ENCODE peak calls at places on chromosomes 3 and 15, in four cellular contexts. One of them, this sample, is unnamed. For H3K4me1, the result is how much of the 10 kb centered on the place peaks cover.

GRCh38 chr3:177525987-177526712 is 328.9 kb upstream of the TBL1XR1 start:
- DNase-seq in neuronal stem cell: no peak
- DNase-seq in A549: no peak
- DNase-seq in H9: no peak
- DNase-seq in this sample: peak

GRCh38 chr15:29835301-29835700 is 13.0 kb upstream of the TJP1 start:
- DNase-seq in neuronal stem cell: no peak
- DNase-seq in H9: no peak
- DNase-seq in A549: no peak
- DNase-seq in this sample: peak

GRCh38 chr15:94026458-94026967 is 204.8 kb upstream of the MCTP2 start:
- DNase-seq in A549: no peak
- DNase-seq in neuronal stem cell: no peak
- DNase-seq in H9: no peak
- DNase-seq in this sample: peak

GRCh38 chr3:119570229-119570628 is 9.1 kb upstream of the ADPRH start:
- DNase-seq in A549: no peak
- DNase-seq in neuronal stem cell: no peak
- DNase-seq in H9: no peak
- DNase-seq in this sample: no peak

GRCh38 chr3:58471025-58471887 is 20.6 kb upstream of the KCTD6 start:
- DNase-seq in H9: no peak
- DNase-seq in A549: peak
- DNase-seq in neuronal stem cell: no peak
- DNase-seq in this sample: peak

GRCh38 chr15:34241376-34242350 is 16.8 kb downstream of the EMC4 start:
- DNase-seq in A549: peak
- DNase-seq in neuronal stem cell: no peak
- DNase-seq in H9: no peak
- DNase-seq in this sample: peak

GRCh38 chr3:24088782-24089181 is 143.7 kb downstream of the NR1D2 start:
- DNase-seq in neuronal stem cell: no peak
- DNase-seq in H9: no peak
- DNase-seq in A549: peak
- DNase-seq in this sample: peak

GRCh38 chr3:132268956-132269355 is 48.3 kb upstream of the ACP3 start:
- DNase-seq in neuronal stem cell: no peak
- DNase-seq in A549: no peak
- DNase-seq in H9: peak
- DNase-seq in this sample: peak

GRCh38 chr3:124760601-124761000 is 30.3 kb downstream of the UMPS start:
- DNase-seq in neuronal stem cell: no peak
- DNase-seq in H9: no peak
- DNase-seq in A549: peak
- DNase-seq in this sample: peak

GRCh38 chr3:179801831-179802230 is 149.0 kb downstream of the USP13 start:
- DNase-seq in H9: no peak
- DNase-seq in A549: no peak
- DNase-seq in neuronal stem cell: no peak
- DNase-seq in this sample: peak

GRCh38 chr3:76400141-76400540 is 614.8 kb upstream of the ZNF717 start:
- DNase-seq in neuronal stem cell: no peak
- DNase-seq in H9: no peak
- DNase-seq in A549: no peak
- DNase-seq in this sample: peak

GRCh38 chr15:90049030-90049429 is 47.9 kb downstream of the ZNF710 start:
- DNase-seq in neuronal stem cell: no peak
- DNase-seq in H9: no peak
- DNase-seq in A549: no peak
- DNase-seq in this sample: no peak

GRCh38 chr3:50572158-50572557 is 2.8 kb downstream of the HEMK1 start:
- DNase-seq in neuronal stem cell: peak
- DNase-seq in H9: peak
- DNase-seq in A549: peak
- DNase-seq in this sample: peak

GRCh38 chr3:123085293-123085949 is 18.6 kb downstream of the PDIA5 start:
- DNase-seq in A549: no peak
- DNase-seq in H9: no peak
- DNase-seq in neuronal stem cell: no peak
- DNase-seq in this sample: no peak

GRCh38 chr3:180408654-180409053 is 193.3 kb upstream of the TTC14 start:
- DNase-seq in H9: no peak
- DNase-seq in A549: no peak
- DNase-seq in neuronal stem cell: no peak
- DNase-seq in this sample: peak

GRCh38 chr15:75425966-75426500 is 25.5 kb downstream of the SIN3A start:
- DNase-seq in A549: no peak
- DNase-seq in H9: no peak
- DNase-seq in neuronal stem cell: no peak
- DNase-seq in this sample: no peak

GRCh38 chr3:71456155-71456554 is 127.4 kb downstream of the FOXP1 start:
- DNase-seq in neuronal stem cell: no peak
- DNase-seq in H9: no peak
- DNase-seq in A549: no peak
- DNase-seq in this sample: no peak

GRCh38 chr15:57537072-57537471 is 54.6 kb upstream of the MYZAP start:
- DNase-seq in H9: peak
- DNase-seq in A549: no peak
- DNase-seq in neuronal stem cell: peak
- DNase-seq in this sample: peak

GRCh38 chr15:40217166-40217785 is 21.6 kb upstream of the PAK6 start:
- DNase-seq in A549: peak
- DNase-seq in H9: no peak
- DNase-seq in neuronal stem cell: peak
- DNase-seq in this sample: peak

GRCh38 chr3:10244004-10244403 is 4.3 kb upstream of the TATDN2 start:
- DNase-seq in H9: no peak
- DNase-seq in A549: no peak
- DNase-seq in neuronal stem cell: no peak
- DNase-seq in this sample: no peak

GRCh38 chr3:136350557-136350956 is 100.4 kb downstream of the PCCB start:
- DNase-seq in neuronal stem cell: no peak
- DNase-seq in A549: no peak
- DNase-seq in H9: no peak
- DNase-seq in this sample: peak

GRCh38 chr3:30342319-30343060 is 263.9 kb upstream of the TGFBR2 start:
- DNase-seq in neuronal stem cell: no peak
- DNase-seq in A549: peak
- DNase-seq in H9: no peak
- DNase-seq in this sample: peak

GRCh38 chr15:91068966-91069365 is 31.1 kb upstream of the SV2B start:
- DNase-seq in H9: no peak
- DNase-seq in A549: no peak
- DNase-seq in neuronal stem cell: no peak
- DNase-seq in this sample: no peak

GRCh38 chr3:71436337-71436736 is 147.2 kb downstream of the FOXP1 start:
- DNase-seq in neuronal stem cell: no peak
- DNase-seq in H9: no peak
- DNase-seq in A549: no peak
- DNase-seq in this sample: no peak

GRCh38 chr3:188490416-188490815 is 336.5 kb downstream of the LPP start:
- DNase-seq in neuronal stem cell: no peak
- DNase-seq in A549: no peak
- DNase-seq in H9: no peak
- DNase-seq in this sample: no peak

GRCh38 chr15:83299462-83299861 is 15.0 kb upstream of the BNC1 start:
- DNase-seq in A549: no peak
- DNase-seq in H9: no peak
- DNase-seq in neuronal stem cell: no peak
- DNase-seq in this sample: no peak

GRCh38 chr3:55309336-55309735 is 177.8 kb downstream of the WNT5A start:
- DNase-seq in H9: no peak
- DNase-seq in neuronal stem cell: no peak
- DNase-seq in A549: no peak
- DNase-seq in this sample: peak

GRCh38 chr3:50583897-50584296 is 14.6 kb downstream of the HEMK1 start:
- DNase-seq in H9: no peak
- DNase-seq in A549: no peak
- DNase-seq in neuronal stem cell: no peak
- DNase-seq in this sample: no peak

GRCh38 chr15:48962662-48963523 is 826 bp downstream of the SHC4 start:
- DNase-seq in A549: no peak
- DNase-seq in neuronal stem cell: peak
- DNase-seq in H9: peak
- DNase-seq in this sample: peak

GRCh38 chr3:51692980-51693395 is 13.9 kb upstream of the GRM2 start:
- DNase-seq in neuronal stem cell: no peak
- DNase-seq in A549: no peak
- DNase-seq in H9: no peak
- DNase-seq in this sample: no peak

GRCh38 chr3:108096506-108097325 is 5.9 kb upstream of the CD47 start:
- DNase-seq in A549: no peak
- DNase-seq in H9: no peak
- DNase-seq in neuronal stem cell: no peak
- DNase-seq in this sample: no peak

GRCh38 chr3:108100906-108101305 is 10.1 kb upstream of the CD47 start:
- DNase-seq in neuronal stem cell: no peak
- DNase-seq in A549: no peak
- DNase-seq in H9: no peak
- DNase-seq in this sample: no peak

GRCh38 chr3:108099679-108100428 is 9.0 kb upstream of the CD47 start:
- DNase-seq in neuronal stem cell: no peak
- DNase-seq in H9: no peak
- DNase-seq in A549: no peak
- DNase-seq in this sample: no peak

GRCh38 chr3:108097326-108098035 is 6.7 kb upstream of the CD47 start:
- DNase-seq in neuronal stem cell: no peak
- DNase-seq in H9: no peak
- DNase-seq in A549: no peak
- DNase-seq in this sample: no peak

GRCh38 chr3:108099203-108099602 is 8.4 kb upstream of the CD47 start:
- DNase-seq in A549: no peak
- DNase-seq in H9: no peak
- DNase-seq in neuronal stem cell: no peak
- DNase-seq in this sample: no peak
- H3K4me2 ChIP-seq in A549: no peak
- H3K4me2 ChIP-seq in H9: no peak
- H3K4me2 ChIP-seq in neuronal stem cell: no peak
- H3K4me2 ChIP-seq in this sample: no peak

GRCh38 chr3:20878676-20879075 is 692.7 kb upstream of the SGO1 start:
- DNase-seq in A549: no peak
- DNase-seq in neuronal stem cell: no peak
- DNase-seq in H9: no peak
- DNase-seq in this sample: no peak
- H3K4me1 ChIP-seq in A549: under half
- H3K4me1 ChIP-seq in neuronal stem cell: under half
- H3K4me1 ChIP-seq in H9: under half
- H3K4me1 ChIP-seq in this sample: under half

GRCh38 chr15:67839358-67839928 is 402 bp downstream of the RNU6-1 start:
- DNase-seq in neuronal stem cell: no peak
- DNase-seq in A549: peak
- DNase-seq in H9: no peak
- DNase-seq in this sample: peak
- H3K4me2 ChIP-seq in neuronal stem cell: peak
- H3K4me2 ChIP-seq in A549: peak
- H3K4me2 ChIP-seq in H9: peak
- H3K4me2 ChIP-seq in this sample: peak

GRCh38 chr15:70100495-70101331 is 3.0 kb upstream of the TLE3 start:
- DNase-seq in A549: peak
- DNase-seq in neuronal stem cell: peak
- DNase-seq in H9: peak
- DNase-seq in this sample: peak
- H3K4me1 ChIP-seq in A549: under half
- H3K4me1 ChIP-seq in neuronal stem cell: under half
- H3K4me1 ChIP-seq in H9: under half
- H3K4me1 ChIP-seq in this sample: under half